ENCODE peak calls at places on chromosomes 12 and 14, in four cellular contexts. One of them, this sample, is unnamed.

GRCh38 chr12:65175385-65175784 is 6.0 kb downstream of the LEMD3 start:
- DNase-seq in RWPE2: no peak
- DNase-seq in IMR-90: no peak
- DNase-seq in A549: no peak
- DNase-seq in this sample: no peak

GRCh38 chr12:123131291-123131831 is 19.5 kb downstream of the PITPNM2 start:
- DNase-seq in RWPE2: no peak
- DNase-seq in A549: no peak
- DNase-seq in IMR-90: no peak
- DNase-seq in this sample: no peak

GRCh38 chr12:121996945-121997612 is 24.6 kb upstream of the BCL7A start:
- DNase-seq in IMR-90: peak
- DNase-seq in RWPE2: no peak
- DNase-seq in A549: no peak
- DNase-seq in this sample: no peak

GRCh38 chr14:106067935-106068334 is 541.6 kb downstream of the TMEM121 start:
- DNase-seq in RWPE2: no peak
- DNase-seq in A549: no peak
- DNase-seq in IMR-90: no peak
- DNase-seq in this sample: no peak

GRCh38 chr14:96089401-96089800 is 50.2 kb downstream of the C14orf132 start:
- DNase-seq in IMR-90: no peak
- DNase-seq in RWPE2: peak
- DNase-seq in A549: no peak
- DNase-seq in this sample: no peak

GRCh38 chr12:19477071-19477470 is 37.8 kb downstream of the AEBP2 start:
- DNase-seq in RWPE2: no peak
- DNase-seq in IMR-90: no peak
- DNase-seq in A549: no peak
- DNase-seq in this sample: no peak

GRCh38 chr12:46609281-46609623 is 216.5 kb downstream of the SLC38A4 start:
- DNase-seq in IMR-90: no peak
- DNase-seq in A549: no peak
- DNase-seq in RWPE2: no peak
- DNase-seq in this sample: peak

GRCh38 chr14:89592961-89593360 is 175.9 kb upstream of the FOXN3 start:
- DNase-seq in RWPE2: no peak
- DNase-seq in A549: no peak
- DNase-seq in IMR-90: no peak
- DNase-seq in this sample: no peak

GRCh38 chr12:98572010-98572409 is 21.5 kb upstream of the SLC25A3 start:
- DNase-seq in RWPE2: no peak
- DNase-seq in IMR-90: no peak
- DNase-seq in A549: peak
- DNase-seq in this sample: no peak

DNA sequence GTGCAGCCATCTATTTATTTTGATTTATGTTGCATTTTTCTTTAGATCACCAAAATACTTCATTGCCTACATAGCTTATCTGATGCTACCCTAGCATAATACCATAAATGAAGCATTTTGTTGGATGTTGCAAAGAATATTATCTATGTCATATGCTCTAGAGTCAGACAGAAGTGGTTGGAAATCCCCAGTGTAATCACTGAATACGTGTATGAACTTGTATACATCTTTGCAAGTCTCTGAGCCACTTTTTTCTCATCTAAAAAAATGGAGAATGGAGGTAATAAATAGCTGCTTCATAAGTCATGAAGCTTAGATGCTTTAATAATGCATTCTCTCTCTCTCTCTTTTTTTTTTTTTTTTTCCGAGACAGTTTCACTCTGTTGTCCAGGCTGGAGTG is 18.5 kb downstream of the EVL start:
- DNase-seq in RWPE2: no peak
- DNase-seq in A549: no peak
- DNase-seq in IMR-90: peak
- DNase-seq in this sample: no peak
- H3K27ac ChIP-seq in RWPE2: peak
- H3K27ac ChIP-seq in A549: no peak
- H3K27ac ChIP-seq in IMR-90: no peak
- H3K27ac ChIP-seq in this sample: no peak

GRCh38 chr12:128425883-128426282 is 158.9 kb downstream of the TMEM132C start:
- DNase-seq in IMR-90: no peak
- DNase-seq in A549: no peak
- DNase-seq in RWPE2: no peak
- DNase-seq in this sample: no peak

GRCh38 chr12:128420163-128420562 is 153.2 kb downstream of the TMEM132C start:
- DNase-seq in A549: no peak
- DNase-seq in RWPE2: no peak
- DNase-seq in IMR-90: no peak
- DNase-seq in this sample: no peak

DNA sequence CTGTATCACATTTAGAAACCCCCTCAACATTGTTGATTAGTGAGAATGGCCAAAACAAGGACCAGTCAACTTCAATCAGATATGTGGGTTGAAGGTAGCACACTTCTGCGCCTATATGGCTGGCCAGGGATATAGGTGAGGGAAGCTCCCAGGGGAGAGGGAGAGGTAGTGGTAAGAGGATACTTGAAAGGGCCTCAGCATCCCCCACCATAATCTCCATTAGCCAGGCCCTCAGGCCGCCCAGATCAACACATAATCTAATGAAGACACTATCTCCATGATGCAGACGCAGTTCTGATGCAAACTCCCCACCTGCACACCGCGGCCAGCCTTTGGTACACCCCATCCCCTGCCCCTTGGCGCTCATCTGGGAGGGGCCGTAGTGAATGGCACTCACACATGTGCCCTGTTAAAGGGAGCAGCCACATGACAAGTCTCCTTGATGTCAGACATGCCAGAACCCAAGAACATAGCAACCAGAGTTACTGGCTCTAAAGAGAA is 158.0 kb downstream of the TMEM132C start:
- DNase-seq in A549: no peak
- DNase-seq in IMR-90: no peak
- DNase-seq in RWPE2: no peak
- DNase-seq in this sample: no peak
- H3K27ac ChIP-seq in A549: no peak
- H3K27ac ChIP-seq in IMR-90: no peak
- H3K27ac ChIP-seq in RWPE2: no peak
- H3K27ac ChIP-seq in this sample: no peak

DNA sequence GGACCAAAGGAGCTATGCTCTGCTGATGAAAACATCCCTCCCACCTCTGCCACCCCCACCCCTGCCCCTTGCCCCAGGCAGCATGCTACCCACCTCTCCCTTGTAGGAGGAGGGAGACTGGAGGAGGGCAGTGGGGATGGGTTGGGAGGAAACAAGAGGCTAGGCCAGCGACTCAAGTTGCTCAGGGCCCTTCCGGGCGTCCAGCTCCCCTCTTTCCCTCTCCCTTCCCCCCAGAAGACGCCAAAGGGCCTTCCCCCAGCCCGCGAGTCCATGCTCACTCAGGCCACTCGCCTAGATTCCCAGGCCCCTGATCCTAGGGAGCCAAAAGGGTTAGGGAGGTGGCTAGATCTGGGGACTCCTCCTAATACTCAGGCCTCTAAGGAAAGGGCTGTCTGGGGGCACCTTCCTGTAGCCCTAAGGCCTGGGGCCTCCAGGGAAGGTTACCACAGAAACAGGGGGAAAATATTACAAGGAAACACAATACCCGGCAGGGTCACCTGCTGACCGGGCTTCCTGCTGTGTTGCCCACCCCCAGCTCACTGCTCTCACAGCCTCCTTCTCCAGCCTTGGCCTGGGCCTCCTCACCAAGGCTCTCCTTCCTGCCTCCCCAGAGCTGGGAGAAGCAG is 2.9 kb downstream of the HDAC7 start:
- DNase-seq in RWPE2: no peak
- DNase-seq in IMR-90: no peak
- DNase-seq in A549: no peak
- DNase-seq in this sample: no peak
- H3K27ac ChIP-seq in RWPE2: peak
- H3K27ac ChIP-seq in IMR-90: peak
- H3K27ac ChIP-seq in A549: peak
- H3K27ac ChIP-seq in this sample: no peak

DNA sequence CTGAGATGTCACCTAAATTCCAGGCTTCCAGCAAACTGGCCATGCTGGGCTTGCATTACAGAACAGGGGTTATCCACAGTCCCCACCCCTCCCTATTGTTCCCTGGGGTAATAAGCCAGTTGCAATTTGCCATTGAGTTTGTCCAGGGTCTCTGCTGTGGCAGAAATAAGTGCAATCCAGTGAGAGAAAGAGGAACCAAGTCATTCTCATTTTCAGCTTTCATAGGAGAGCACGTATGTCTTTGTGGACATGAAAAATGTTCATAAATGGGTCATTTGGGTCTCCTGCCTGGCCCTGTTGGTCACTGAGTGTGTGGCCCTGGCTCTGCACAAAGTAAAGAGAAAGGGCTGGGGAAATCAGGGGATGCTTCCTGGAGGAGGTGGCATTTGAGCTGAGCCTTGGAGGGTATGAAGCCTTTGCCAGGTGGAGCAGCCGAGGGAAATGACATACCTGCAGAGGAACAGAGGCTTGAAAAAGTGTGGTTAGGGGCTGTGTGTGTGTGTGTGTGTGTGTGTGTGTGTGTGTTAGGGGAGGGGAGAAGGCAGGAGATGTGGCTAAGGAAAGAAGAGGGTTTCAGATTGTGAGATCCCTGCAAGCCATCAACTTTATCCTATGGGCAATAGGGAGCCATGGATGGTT is 29.3 kb downstream of the CMKLR1 start:
- DNase-seq in RWPE2: no peak
- DNase-seq in A549: no peak
- DNase-seq in IMR-90: no peak
- DNase-seq in this sample: no peak
- H3K27ac ChIP-seq in RWPE2: no peak
- H3K27ac ChIP-seq in A549: no peak
- H3K27ac ChIP-seq in IMR-90: no peak
- H3K27ac ChIP-seq in this sample: peak

DNA sequence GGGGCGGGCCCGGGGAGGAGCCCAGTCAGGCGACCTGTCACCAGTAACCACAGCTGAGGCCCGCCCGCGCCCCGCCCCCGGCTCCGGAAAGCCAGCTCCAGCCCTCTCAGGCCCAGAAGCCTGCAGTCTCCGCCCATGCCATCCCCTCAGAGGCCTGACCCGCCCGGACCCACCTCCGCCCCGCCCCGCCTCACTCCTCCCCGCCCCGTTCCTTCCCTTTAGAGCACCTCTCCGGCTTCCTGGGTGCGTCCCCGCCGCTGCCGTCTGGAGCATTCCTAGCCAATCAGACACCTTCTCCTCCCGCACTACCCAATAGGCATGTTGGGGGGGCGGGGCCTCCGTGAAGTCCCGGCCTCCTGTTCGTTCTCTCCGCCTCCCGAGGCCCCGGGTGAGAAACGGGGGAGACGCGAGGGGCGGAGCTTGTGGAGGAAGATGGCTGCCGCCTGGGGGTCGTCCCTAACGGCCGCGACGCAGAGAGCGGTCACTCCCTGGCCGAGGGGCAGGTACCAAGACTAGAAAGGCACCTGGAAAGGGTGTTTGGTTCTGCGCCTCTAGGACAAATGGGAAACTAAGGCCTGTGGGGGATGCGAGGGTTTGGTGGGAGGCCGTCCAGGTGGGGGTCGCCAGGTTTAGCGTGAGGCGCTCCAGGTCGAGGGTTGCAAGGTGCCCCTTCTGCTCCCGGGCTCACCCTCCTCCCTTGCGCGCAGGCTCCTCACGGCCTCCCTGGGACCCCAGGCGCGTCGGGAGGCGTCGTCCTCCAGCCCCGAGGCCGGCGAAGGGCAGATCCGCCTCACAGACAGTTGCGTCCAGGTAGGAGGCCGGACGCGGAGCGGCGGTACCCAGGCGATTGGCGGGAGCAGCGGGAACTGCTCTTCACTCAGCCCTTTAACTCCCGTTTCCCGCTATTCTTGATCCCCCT is at the start of gene ISCA2:
- DNase-seq in IMR-90: peak
- DNase-seq in RWPE2: peak
- DNase-seq in A549: peak
- DNase-seq in this sample: peak
- H3K27ac ChIP-seq in IMR-90: peak
- H3K27ac ChIP-seq in RWPE2: peak
- H3K27ac ChIP-seq in A549: peak
- H3K27ac ChIP-seq in this sample: peak

GRCh38 chr12:109444263-109444662 is 32.8 kb downstream of the KCTD10 start:
- DNase-seq in RWPE2: no peak
- DNase-seq in IMR-90: no peak
- DNase-seq in A549: no peak
- DNase-seq in this sample: no peak
- H3K27ac ChIP-seq in RWPE2: no peak
- H3K27ac ChIP-seq in IMR-90: no peak
- H3K27ac ChIP-seq in A549: no peak
- H3K27ac ChIP-seq in this sample: no peak

GRCh38 chr14:101851716-101852395 is 90.3 kb downstream of the PPP2R5C start:
- DNase-seq in RWPE2: no peak
- DNase-seq in IMR-90: no peak
- DNase-seq in A549: no peak
- DNase-seq in this sample: no peak

GRCh38 chr14:101854366-101854765 is 92.9 kb downstream of the PPP2R5C start:
- DNase-seq in A549: no peak
- DNase-seq in IMR-90: peak
- DNase-seq in RWPE2: no peak
- DNase-seq in this sample: no peak

GRCh38 chr14:101851183-101851582 is 89.7 kb downstream of the PPP2R5C start:
- DNase-seq in RWPE2: no peak
- DNase-seq in A549: no peak
- DNase-seq in IMR-90: no peak
- DNase-seq in this sample: no peak

GRCh38 chr14:101853455-101854018 is 92.0 kb downstream of the PPP2R5C start:
- DNase-seq in IMR-90: no peak
- DNase-seq in A549: no peak
- DNase-seq in RWPE2: no peak
- DNase-seq in this sample: no peak

DNA sequence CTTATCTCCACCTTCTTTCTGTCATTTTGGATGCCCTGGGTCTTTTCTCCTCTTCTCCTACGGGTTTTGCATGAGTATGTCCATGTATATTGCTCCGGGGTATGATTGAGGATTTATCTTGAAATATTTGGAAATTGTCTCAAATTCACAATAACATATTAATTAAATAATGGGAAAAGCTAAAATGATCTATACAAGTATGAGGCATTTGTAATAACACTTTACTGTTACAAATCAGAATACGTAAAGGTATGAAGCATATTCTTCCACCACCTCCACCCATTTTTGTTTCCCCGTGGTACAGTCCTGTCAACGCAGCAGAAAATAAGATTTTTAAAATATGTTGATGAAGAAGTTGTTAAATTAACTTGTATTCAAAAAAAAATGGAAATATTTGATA is 91.3 kb downstream of the PPP2R5C start:
- DNase-seq in RWPE2: no peak
- DNase-seq in IMR-90: no peak
- DNase-seq in A549: no peak
- DNase-seq in this sample: no peak
- H3K27ac ChIP-seq in RWPE2: no peak
- H3K27ac ChIP-seq in IMR-90: no peak
- H3K27ac ChIP-seq in A549: no peak
- H3K27ac ChIP-seq in this sample: no peak

DNA sequence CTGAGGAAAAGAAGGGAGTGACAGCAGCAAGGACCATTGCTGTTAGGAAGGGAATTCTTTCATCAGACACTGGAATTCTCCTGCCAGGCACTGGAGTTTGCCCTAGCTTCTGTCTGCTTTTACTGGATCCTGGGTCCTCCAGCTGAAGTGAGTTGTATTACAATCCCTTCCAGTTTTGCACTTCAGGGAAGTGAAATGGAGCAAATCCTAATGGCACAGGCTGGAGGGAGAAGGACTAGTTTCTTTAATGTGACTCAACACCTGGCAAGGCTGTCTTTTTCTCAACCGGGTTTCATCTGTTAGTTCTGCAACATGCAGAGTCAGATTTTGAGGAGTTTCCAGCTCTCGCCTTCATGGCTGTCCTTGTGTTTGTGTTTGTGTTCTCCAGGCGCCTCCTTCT is 45.8 kb downstream of the ETV6 start:
- DNase-seq in IMR-90: peak
- DNase-seq in RWPE2: no peak
- DNase-seq in A549: no peak
- DNase-seq in this sample: no peak
- H3K27ac ChIP-seq in IMR-90: no peak
- H3K27ac ChIP-seq in RWPE2: no peak
- H3K27ac ChIP-seq in A549: no peak
- H3K27ac ChIP-seq in this sample: no peak

This sample was measured in GM12878.